ENCODE peak calls at places on chromosomes 4 and X, in seven cellular contexts. One of them, this sample, is unnamed.

GRCh38 chrX:49270249-49270921 is 792 bp downstream of the PPP1R3F start:
- DNase-seq in GM10248: no peak
- DNase-seq in AML-193: no peak
- DNase-seq in tibial artery: no peak
- DNase-seq in NCI-H1436: no peak
- DNase-seq in Right ventricle myocardium superior: no peak
- DNase-seq in NCI-H2171: no peak
- DNase-seq in this sample: no peak

GRCh38 chr4:94472056-94472826 is 20.5 kb downstream of the PDLIM5 start:
- DNase-seq in tibial artery: no peak
- DNase-seq in AML-193: no peak
- DNase-seq in NCI-H2171: no peak
- DNase-seq in NCI-H1436: no peak
- DNase-seq in Right ventricle myocardium superior: no peak
- DNase-seq in GM10248: no peak
- DNase-seq in this sample: no peak

GRCh38 chrX:103309860-103310591 is 764 bp downstream of the BEX2 start:
- DNase-seq in tibial artery: no peak
- DNase-seq in NCI-H1436: no peak
- DNase-seq in NCI-H2171: no peak
- DNase-seq in AML-193: no peak
- DNase-seq in Right ventricle myocardium superior: no peak
- DNase-seq in GM10248: no peak
- DNase-seq in this sample: no peak

GRCh38 chr4:74805601-74806000 is 11.3 kb upstream of the BTC start:
- DNase-seq in NCI-H2171: no peak
- DNase-seq in Right ventricle myocardium superior: no peak
- DNase-seq in tibial artery: no peak
- DNase-seq in GM10248: no peak
- DNase-seq in NCI-H1436: no peak
- DNase-seq in AML-193: no peak
- DNase-seq in this sample: no peak

GRCh38 chr4:155809835-155810234 is 51.0 kb downstream of the GUCY1B1 start:
- DNase-seq in AML-193: peak; percentile 92
- DNase-seq in NCI-H1436: peak; percentile 2
- DNase-seq in Right ventricle myocardium superior: no peak
- DNase-seq in tibial artery: no peak
- DNase-seq in GM10248: peak; percentile 48
- DNase-seq in NCI-H2171: peak; percentile 23
- DNase-seq in this sample: no peak

GRCh38 chr4:92304636-92305035 is 870 bp downstream of the GRID2 start:
- DNase-seq in Right ventricle myocardium superior: no peak
- DNase-seq in tibial artery: no peak
- DNase-seq in NCI-H2171: peak; percentile 36
- DNase-seq in GM10248: peak; percentile 8
- DNase-seq in NCI-H1436: no peak
- DNase-seq in AML-193: no peak
- DNase-seq in this sample: no peak

GRCh38 chrX:13254076-13254785 is 65.6 kb downstream of the ATXN3L start:
- DNase-seq in NCI-H2171: no peak
- DNase-seq in AML-193: no peak
- DNase-seq in GM10248: peak; percentile 14
- DNase-seq in tibial artery: no peak
- DNase-seq in NCI-H1436: no peak
- DNase-seq in Right ventricle myocardium superior: no peak
- DNase-seq in this sample: peak; percentile 48

GRCh38 chr4:146654976-146655761 is 16.5 kb downstream of the POU4F2 start:
- DNase-seq in Right ventricle myocardium superior: peak; percentile 49
- DNase-seq in AML-193: no peak
- DNase-seq in tibial artery: no peak
- DNase-seq in GM10248: no peak
- DNase-seq in NCI-H2171: no peak
- DNase-seq in NCI-H1436: no peak
- DNase-seq in this sample: no peak

GRCh38 chr4:139266583-139267257 is 13.3 kb downstream of the MGARP start:
- DNase-seq in NCI-H1436: no peak
- DNase-seq in Right ventricle myocardium superior: peak; percentile 80
- DNase-seq in tibial artery: peak; percentile 70
- DNase-seq in GM10248: peak; percentile 88
- DNase-seq in NCI-H2171: no peak
- DNase-seq in AML-193: peak; percentile 84
- DNase-seq in this sample: peak; percentile 34

GRCh38 chr4:147057631-147057980 is 111.9 kb upstream of the TTC29 start:
- DNase-seq in GM10248: no peak
- DNase-seq in AML-193: peak; percentile 30
- DNase-seq in NCI-H2171: no peak
- DNase-seq in NCI-H1436: no peak
- DNase-seq in tibial artery: no peak
- DNase-seq in Right ventricle myocardium superior: no peak
- DNase-seq in this sample: no peak

GRCh38 chr4:94127707-94128328 is 79.8 kb upstream of the SMARCAD1 start:
- DNase-seq in AML-193: peak; percentile 59
- DNase-seq in tibial artery: no peak
- DNase-seq in GM10248: peak; percentile 28
- DNase-seq in Right ventricle myocardium superior: no peak
- DNase-seq in NCI-H2171: peak; percentile 0
- DNase-seq in NCI-H1436: no peak
- DNase-seq in this sample: no peak

GRCh38 chrX:24025741-24026402 is 1.1 kb downstream of the KLHL15 start:
- DNase-seq in NCI-H1436: no peak
- DNase-seq in NCI-H2171: peak; percentile 29
- DNase-seq in tibial artery: no peak
- DNase-seq in Right ventricle myocardium superior: no peak
- DNase-seq in GM10248: no peak
- DNase-seq in AML-193: no peak
- DNase-seq in this sample: peak; percentile 37

GRCh38 chrX:99242001-99242400 is 1168.1 kb downstream of the PCDH19 start:
- DNase-seq in AML-193: no peak
- DNase-seq in NCI-H2171: no peak
- DNase-seq in NCI-H1436: no peak
- DNase-seq in GM10248: no peak
- DNase-seq in tibial artery: no peak
- DNase-seq in Right ventricle myocardium superior: no peak
- DNase-seq in this sample: no peak

GRCh38 chrX:30230395-30230794 is at the start of gene MAGEB3:
- DNase-seq in AML-193: no peak
- DNase-seq in tibial artery: no peak
- DNase-seq in NCI-H2171: no peak
- DNase-seq in Right ventricle myocardium superior: no peak
- DNase-seq in GM10248: no peak
- DNase-seq in NCI-H1436: no peak
- DNase-seq in this sample: no peak